ENCODE peak calls at places on chromosomes 11 and 22, in six cellular contexts. T, L, A, Y, E and U are unnamed samples.

GRCh38 chr22:41504397-41504796 is 35.5 kb downstream of the ACO2 start:
- DNase-seq in T (no peak), L (no peak), A (no peak), Y (no peak), E (no peak), U (no peak)

GRCh38 chr11:45751430-45751829 is 53.5 kb upstream of the SLC35C1 start:
- DNase-seq in T (no peak), L (peak), A (no peak), Y (no peak), E (peak), U (no peak)

GRCh38 chr11:77039491-77040400 is 5.5 kb downstream of the B3GNT6 start:
- DNase-seq in T (peak), L (peak), A (no peak), Y (no peak), E (no peak), U (no peak)

GRCh38 chr11:67745181-67745726 is 70.8 kb upstream of the ALDH3B2 start:
- DNase-seq in T (no peak), L (no peak), A (no peak), Y (no peak), E (no peak), U (no peak)

GRCh38 chr22:39243443-39244072 is 1.2 kb downstream of the PDGFB start:
- DNase-seq in T (no peak), L (peak), A (peak), Y (no peak), E (no peak), U (no peak)

GRCh38 chr11:134413334-134414035 is 1.4 kb upstream of the B3GAT1 start:
- DNase-seq in T (no peak), L (peak), A (no peak), Y (no peak), E (no peak), U (no peak)

GRCh38 chr11:2836335-2837095 is 49.1 kb downstream of the CDKN1C start:
- DNase-seq in T (no peak), L (no peak), A (no peak), Y (no peak), E (no peak), U (no peak)

GRCh38 chr11:28759311-28759710 is 651.1 kb downstream of the METTL15 start:
- DNase-seq in T (no peak), L (no peak), A (no peak), Y (no peak), E (no peak), U (no peak)

GRCh38 chr11:63560506-63561179 is 2.5 kb downstream of the PLAAT2 start:
- DNase-seq in T (no peak), L (no peak), A (no peak), Y (no peak), E (no peak), U (no peak)

GRCh38 chr11:93054881-93055280 is 85.4 kb downstream of the MTNR1B start:
- DNase-seq in T (no peak), L (no peak), A (peak), Y (no peak), E (peak), U (no peak)

GRCh38 chr22:31055322-31056159 is 25.6 kb upstream of the SMTN start:
- DNase-seq in T (no peak), L (no peak), A (peak), Y (no peak), E (no peak), U (no peak)

GRCh38 chr11:126079640-126080205 is 17.1 kb upstream of the CDON start:
- DNase-seq in T (no peak), L (no peak), A (peak), Y (no peak), E (no peak), U (no peak)

GRCh38 chr11:70688142-70688541 is 289.8 kb downstream of the CTTN start:
- DNase-seq in T (no peak), L (no peak), A (no peak), Y (no peak), E (no peak), U (no peak)

GRCh38 chr22:38505595-38506117 is 455 bp downstream of the DDX17 start:
- DNase-seq in T (peak), L (no peak), A (no peak), Y (no peak), E (peak), U (peak)

GRCh38 chr11:32079511-32079910 is 11.4 kb upstream of the RCN1 start:
- DNase-seq in T (no peak), L (no peak), A (no peak), Y (no peak), E (no peak), U (no peak)

GRCh38 chr11:134196756-134197155 is 27.0 kb downstream of the NCAPD3 start:
- DNase-seq in T (no peak), L (no peak), A (no peak), Y (no peak), E (no peak), U (no peak)

GRCh38 chr11:69587454-69588081 is 53.4 kb upstream of the CCND1 start:
- DNase-seq in T (no peak), L (no peak), A (peak), Y (no peak), E (peak), U (no peak)

GRCh38 chr11:112837162-112837826 is 123.9 kb upstream of the NCAM1 start:
- DNase-seq in T (no peak), L (no peak), A (no peak), Y (no peak), E (no peak), U (no peak)

GRCh38 chr11:65129649-65130441 is 4.5 kb downstream of the SYVN1 start:
- DNase-seq in T (no peak), L (no peak), A (no peak), Y (no peak), E (no peak), U (no peak)

GRCh38 chr11:706439-706956 is 467 bp downstream of the EPS8L2 start:
- DNase-seq in T (no peak), L (peak), A (no peak), Y (no peak), E (no peak), U (no peak)
- TF ChIP-seq POLR2A in T (no peak), L (no peak), A (peak), Y (no peak), E (no peak), U (no peak)

DNA sequence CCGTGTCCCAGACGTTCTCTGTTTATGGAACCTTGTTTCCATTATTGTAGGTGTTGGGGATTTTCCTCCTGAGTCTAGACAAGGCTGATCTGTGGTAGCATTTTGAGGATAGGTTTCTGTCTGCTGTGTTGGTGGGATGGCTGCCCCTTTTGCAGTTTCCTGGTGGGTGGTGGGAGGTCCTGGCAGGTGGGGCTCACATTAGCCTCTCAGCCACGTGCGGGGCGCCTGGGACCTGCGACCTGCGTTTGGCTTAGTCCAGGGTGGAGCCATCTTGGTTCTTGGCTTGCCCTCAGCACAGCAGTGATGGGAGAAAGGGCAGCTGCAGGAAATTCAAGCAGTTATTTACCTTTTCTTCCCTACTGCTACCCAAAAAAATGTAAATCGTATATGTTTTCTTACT is 143.4 kb downstream of the TBC1D22A start:
- DNase-seq in T (no peak), L (no peak), A (no peak), Y (no peak), E (no peak), U (no peak)
- TF ChIP-seq TAF1 in T (no peak), L (no peak), A (no peak), Y (no peak), E (no peak), U (no peak)

DNA sequence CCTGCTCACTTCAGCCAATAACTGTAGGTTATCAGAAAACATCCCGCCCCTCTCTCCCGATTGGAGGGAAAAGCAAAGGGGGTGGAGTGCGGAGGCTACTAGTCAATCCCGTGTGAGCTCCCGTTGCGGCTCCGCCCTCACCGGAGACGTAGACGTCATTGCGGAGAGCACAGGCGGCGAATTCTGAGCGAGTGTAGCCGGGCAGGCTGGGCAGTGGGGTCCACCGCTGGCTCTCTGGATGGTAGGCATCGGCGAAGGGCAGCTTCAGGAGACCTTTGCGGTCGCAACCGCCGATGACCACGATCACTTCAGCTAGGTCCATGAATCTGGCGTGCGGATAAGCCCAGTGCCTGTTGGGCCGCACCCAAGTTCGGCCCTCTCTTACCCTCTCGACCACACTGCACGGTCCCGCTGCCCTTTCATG is 4.7 kb downstream of the KLHL35 start:
- DNase-seq in T (peak), L (no peak), A (peak), Y (no peak), E (no peak), U (peak)
- TF ChIP-seq POLR2A in T (no peak), L (no peak), A (no peak), Y (no peak), E (no peak), U (no peak)

GRCh38 chr22:23253475-23254055 is 73.3 kb downstream of the BCR start:
- DNase-seq in T (no peak), L (no peak), A (no peak), Y (no peak), E (no peak), U (no peak)

GRCh38 chr22:23248583-23248982 is 68.3 kb downstream of the BCR start:
- DNase-seq in T (no peak), L (no peak), A (peak), Y (no peak), E (peak), U (no peak)

GRCh38 chr22:23249506-23250423 is 69.5 kb downstream of the BCR start:
- DNase-seq in T (no peak), L (no peak), A (no peak), Y (no peak), E (peak), U (no peak)

GRCh38 chr22:23250424-23251363 is 70.4 kb downstream of the BCR start:
- DNase-seq in T (no peak), L (no peak), A (peak), Y (no peak), E (peak), U (no peak)

GRCh38 chr22:23251445-23252093 is 71.3 kb downstream of the BCR start:
- DNase-seq in T (no peak), L (no peak), A (peak), Y (no peak), E (peak), U (no peak)
- TF ChIP-seq TAF1 in T (no peak), L (no peak), A (no peak), Y (no peak), E (no peak), U (no peak)

DNA sequence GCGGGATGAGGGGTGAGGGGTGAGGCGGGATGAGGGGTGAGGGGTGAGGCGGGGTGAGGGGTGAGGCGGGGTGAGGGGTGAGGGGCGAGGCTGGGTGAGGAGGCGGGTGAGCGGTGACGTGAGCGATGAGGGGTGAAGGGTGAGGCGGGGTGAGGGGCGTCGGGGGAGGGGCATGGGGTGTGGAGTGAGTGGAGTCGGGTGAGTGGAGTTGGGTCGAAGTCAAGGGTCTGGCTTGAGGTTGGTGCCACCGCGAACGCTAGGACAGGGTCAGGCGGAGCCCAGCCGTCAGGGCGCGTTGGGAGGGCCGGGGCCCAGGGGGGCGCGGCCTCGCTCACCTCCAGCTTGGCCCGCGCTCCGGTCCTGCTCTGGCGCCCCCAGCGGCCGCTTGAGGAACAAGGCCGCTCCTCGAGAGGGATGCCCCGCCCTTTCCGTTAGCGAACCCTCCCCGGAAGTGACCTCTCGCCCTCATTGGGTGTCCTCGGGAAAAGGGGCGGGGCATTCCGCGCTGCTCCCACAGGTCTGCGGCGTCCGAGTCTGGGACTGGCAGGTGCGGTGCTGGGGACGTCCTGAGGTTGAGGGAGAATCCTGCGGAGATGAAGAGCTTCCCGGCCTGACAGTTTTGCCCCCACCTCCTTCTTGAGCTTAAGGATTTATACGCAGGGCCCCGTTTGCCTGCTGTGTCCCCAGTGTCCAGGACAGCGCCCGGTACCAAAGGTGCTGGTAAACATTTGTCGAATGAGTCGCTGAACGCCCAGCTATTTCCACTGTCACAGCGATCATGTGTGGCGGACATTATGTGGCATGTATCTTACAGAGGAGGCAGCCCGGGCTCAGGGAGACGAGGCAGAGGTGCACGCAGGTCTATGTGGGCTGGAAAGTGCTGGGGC is at the start of gene SYCE3:
- DNase-seq in T (peak), L (peak), A (peak), Y (peak), E (peak), U (peak)
- TF ChIP-seq POLR2A in T (no peak), L (no peak), A (peak), Y (peak), E (peak), U (peak)

GRCh38 chr22:46373838-46374662 is 38.5 kb downstream of the TRMU start:
- DNase-seq in T (peak), L (no peak), A (no peak), Y (peak), E (no peak), U (no peak)

GRCh38 chr22:46374663-46375474 is 39.4 kb downstream of the TRMU start:
- DNase-seq in T (no peak), L (no peak), A (no peak), Y (no peak), E (no peak), U (no peak)

GRCh38 chr22:46372686-46373085 is 37.2 kb downstream of the TRMU start:
- DNase-seq in T (no peak), L (no peak), A (no peak), Y (no peak), E (no peak), U (no peak)

GRCh38 chr22:46371623-46372226 is 36.2 kb downstream of the TRMU start:
- DNase-seq in T (no peak), L (no peak), A (no peak), Y (no peak), E (no peak), U (no peak)

GRCh38 chr22:46373166-46373565 is 37.7 kb downstream of the TRMU start:
- DNase-seq in T (no peak), L (no peak), A (no peak), Y (no peak), E (no peak), U (no peak)
- TF ChIP-seq TAF1 in T (no peak), L (no peak), A (no peak), Y (no peak), E (no peak), U (no peak)

DNA sequence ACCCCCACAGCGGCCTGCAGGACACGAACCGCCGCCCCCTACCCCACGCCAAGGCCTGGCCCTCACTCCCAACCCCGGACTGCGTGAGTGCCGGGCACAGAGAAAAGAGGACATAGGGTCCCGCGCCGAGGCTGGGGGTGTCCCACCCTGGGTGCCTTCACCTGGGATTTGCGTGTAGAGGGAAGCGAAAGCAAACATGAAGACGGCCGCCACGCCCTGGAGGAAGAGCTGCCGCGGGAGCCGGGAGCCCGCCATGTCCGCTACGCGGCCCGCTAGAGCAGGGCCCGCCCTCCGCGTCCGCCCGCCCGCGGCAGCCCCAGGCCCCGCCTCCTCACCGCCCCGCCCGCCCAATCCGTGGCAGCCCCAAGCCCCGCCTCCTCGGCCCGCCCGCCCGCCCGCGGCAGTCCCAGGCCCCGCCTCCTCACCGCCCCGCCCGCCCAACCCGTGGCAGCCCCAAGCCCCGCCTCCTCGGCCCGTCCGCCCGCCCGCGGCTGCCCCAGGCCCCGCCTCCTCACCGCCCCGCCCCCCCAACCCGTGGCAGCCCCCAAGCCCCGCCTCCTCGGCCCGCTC is at the start of gene LMF2:
- DNase-seq in T (peak), L (peak), A (peak), Y (no peak), E (no peak), U (peak)
- TF ChIP-seq POLR2A in T (peak), L (no peak), A (peak), Y (peak), E (peak), U (peak)

GRCh38 chr22:22705328-22706100 is 61.1 kb downstream of the GGTLC2 start:
- DNase-seq in T (no peak), L (no peak), A (no peak), Y (no peak), E (no peak), U (no peak)

GRCh38 chr22:22702874-22703570 is 58.6 kb downstream of the GGTLC2 start:
- DNase-seq in T (no peak), L (no peak), A (no peak), Y (no peak), E (no peak), U (no peak)

GRCh38 chr22:22702159-22702873 is 57.9 kb downstream of the GGTLC2 start:
- DNase-seq in T (no peak), L (no peak), A (no peak), Y (no peak), E (peak), U (no peak)

GRCh38 chr22:22703715-22704114 is 59.3 kb downstream of the GGTLC2 start:
- DNase-seq in T (no peak), L (no peak), A (no peak), Y (no peak), E (no peak), U (no peak)

GRCh38 chr22:22704156-22704946 is 59.9 kb downstream of the GGTLC2 start:
- DNase-seq in T (no peak), L (no peak), A (no peak), Y (no peak), E (no peak), U (no peak)
- TF ChIP-seq TAF1 in T (no peak), L (no peak), A (no peak), Y (no peak), E (no peak), U (no peak)